ENCODE peak calls at places on chromosomes 4 and X, in six cellular contexts. One of them, this sample, is unnamed.

GRCh38 chrX:106168107-106168506 is at the start of gene PWWP3B:
- DNase-seq in H9: peak
- DNase-seq in mesenchymal stem cell: peak
- DNase-seq in trophoblast cell: peak
- DNase-seq in neuronal stem cell: peak
- DNase-seq in H1: no peak
- DNase-seq in this sample: no peak

GRCh38 chr4:78222575-78223186 is 165.6 kb downstream of the FRAS1 start:
- DNase-seq in neuronal stem cell: peak
- DNase-seq in H9: peak
- DNase-seq in H1: no peak
- DNase-seq in trophoblast cell: no peak
- DNase-seq in mesenchymal stem cell: no peak
- DNase-seq in this sample: no peak

GRCh38 chr4:53537606-53538005 is 53.7 kb downstream of the LNX1 start:
- DNase-seq in mesenchymal stem cell: no peak
- DNase-seq in trophoblast cell: no peak
- DNase-seq in neuronal stem cell: no peak
- DNase-seq in H9: no peak
- DNase-seq in H1: no peak
- DNase-seq in this sample: no peak

GRCh38 chr4:150619032-150619431 is 37.1 kb downstream of the MAB21L2 start:
- DNase-seq in neuronal stem cell: no peak
- DNase-seq in mesenchymal stem cell: no peak
- DNase-seq in H1: no peak
- DNase-seq in H9: no peak
- DNase-seq in trophoblast cell: no peak
- DNase-seq in this sample: peak

GRCh38 chrX:41259516-41259915 is 74.4 kb upstream of the DDX3X start:
- DNase-seq in neuronal stem cell: no peak
- DNase-seq in mesenchymal stem cell: no peak
- DNase-seq in trophoblast cell: peak
- DNase-seq in H9: peak
- DNase-seq in H1: no peak
- DNase-seq in this sample: peak

GRCh38 chr4:85825937-85826678 is 351.2 kb downstream of the ARHGAP24 start:
- DNase-seq in neuronal stem cell: peak
- DNase-seq in H9: peak
- DNase-seq in mesenchymal stem cell: peak
- DNase-seq in H1: peak
- DNase-seq in trophoblast cell: no peak
- DNase-seq in this sample: peak

GRCh38 chr4:166577639-166578038 is 656.7 kb downstream of the SPOCK3 start:
- DNase-seq in trophoblast cell: no peak
- DNase-seq in H9: no peak
- DNase-seq in H1: no peak
- DNase-seq in mesenchymal stem cell: no peak
- DNase-seq in neuronal stem cell: no peak
- DNase-seq in this sample: no peak

GRCh38 chrX:119871245-119871598 is 311 bp downstream of the RNF113A start:
- DNase-seq in H1: no peak
- DNase-seq in trophoblast cell: no peak
- DNase-seq in mesenchymal stem cell: no peak
- DNase-seq in neuronal stem cell: no peak
- DNase-seq in H9: no peak
- DNase-seq in this sample: peak

GRCh38 chrX:53244610-53245009 is 19.6 kb upstream of the KDM5C start:
- DNase-seq in mesenchymal stem cell: no peak
- DNase-seq in neuronal stem cell: no peak
- DNase-seq in H1: no peak
- DNase-seq in H9: no peak
- DNase-seq in trophoblast cell: no peak
- DNase-seq in this sample: no peak

GRCh38 chr4:184384056-184384809 is 90.1 kb downstream of the IRF2 start:
- DNase-seq in trophoblast cell: no peak
- DNase-seq in H1: no peak
- DNase-seq in H9: peak
- DNase-seq in neuronal stem cell: no peak
- DNase-seq in mesenchymal stem cell: peak
- DNase-seq in this sample: peak

GRCh38 chr4:42331914-42332368 is 65.3 kb upstream of the SHISA3 start:
- DNase-seq in mesenchymal stem cell: peak
- DNase-seq in neuronal stem cell: no peak
- DNase-seq in H1: no peak
- DNase-seq in trophoblast cell: no peak
- DNase-seq in H9: no peak
- DNase-seq in this sample: peak

GRCh38 chrX:80120335-80120734 is 105.8 kb downstream of the TBX22 start:
- DNase-seq in neuronal stem cell: no peak
- DNase-seq in H1: no peak
- DNase-seq in mesenchymal stem cell: no peak
- DNase-seq in H9: no peak
- DNase-seq in trophoblast cell: no peak
- DNase-seq in this sample: no peak

GRCh38 chrX:7088968-7089615 is 58.4 kb upstream of the STS start:
- DNase-seq in mesenchymal stem cell: no peak
- DNase-seq in neuronal stem cell: no peak
- DNase-seq in trophoblast cell: no peak
- DNase-seq in H1: no peak
- DNase-seq in H9: peak
- DNase-seq in this sample: no peak

GRCh38 chrX:153491351-153492152 is 3.2 kb upstream of the BGN start:
- DNase-seq in mesenchymal stem cell: peak
- DNase-seq in trophoblast cell: no peak
- DNase-seq in neuronal stem cell: no peak
- DNase-seq in H9: no peak
- DNase-seq in H1: no peak
- DNase-seq in this sample: no peak

GRCh38 chrX:18995216-18995615 is 11.3 kb upstream of the PHKA2 start:
- DNase-seq in neuronal stem cell: no peak
- DNase-seq in H1: no peak
- DNase-seq in trophoblast cell: peak
- DNase-seq in mesenchymal stem cell: peak
- DNase-seq in H9: no peak
- DNase-seq in this sample: peak

GRCh38 chrX:47093248-47093647 is 15.0 kb downstream of the RGN start:
- DNase-seq in H1: no peak
- DNase-seq in trophoblast cell: no peak
- DNase-seq in H9: no peak
- DNase-seq in mesenchymal stem cell: peak
- DNase-seq in neuronal stem cell: no peak
- DNase-seq in this sample: peak

GRCh38 chrX:105821471-105822081 is 763 bp upstream of the NRK start:
- DNase-seq in H1: peak
- DNase-seq in H9: peak
- DNase-seq in neuronal stem cell: no peak
- DNase-seq in trophoblast cell: peak
- DNase-seq in mesenchymal stem cell: peak
- DNase-seq in this sample: peak

GRCh38 chrX:72304877-72305276 is 837 bp downstream of the CITED1 start:
- DNase-seq in neuronal stem cell: peak
- DNase-seq in mesenchymal stem cell: peak
- DNase-seq in H1: no peak
- DNase-seq in H9: no peak
- DNase-seq in trophoblast cell: no peak
- DNase-seq in this sample: no peak

GRCh38 chr4:183905081-183905592 is at the start of gene STOX2:
- DNase-seq in mesenchymal stem cell: peak
- DNase-seq in neuronal stem cell: peak
- DNase-seq in H1: peak
- DNase-seq in trophoblast cell: peak
- DNase-seq in H9: peak
- DNase-seq in this sample: peak

GRCh38 chr4:150209140-150209829 is 131.0 kb downstream of the DCLK2 start:
- DNase-seq in H9: peak
- DNase-seq in H1: peak
- DNase-seq in neuronal stem cell: peak
- DNase-seq in trophoblast cell: peak
- DNase-seq in mesenchymal stem cell: peak
- DNase-seq in this sample: peak

GRCh38 chr4:105145059-105145912 is 1.4 kb upstream of the TET2 start:
- DNase-seq in trophoblast cell: no peak
- DNase-seq in neuronal stem cell: no peak
- DNase-seq in H1: no peak
- DNase-seq in H9: no peak
- DNase-seq in mesenchymal stem cell: no peak
- DNase-seq in this sample: no peak

GRCh38 chr4:18689308-18689915 is 667.9 kb upstream of the LCORL start:
- DNase-seq in H1: peak
- DNase-seq in trophoblast cell: peak
- DNase-seq in mesenchymal stem cell: peak
- DNase-seq in H9: peak
- DNase-seq in neuronal stem cell: peak
- DNase-seq in this sample: peak

GRCh38 chrX:39301041-39301440 is 499.8 kb downstream of the MID1IP1 start:
- DNase-seq in trophoblast cell: no peak
- DNase-seq in mesenchymal stem cell: no peak
- DNase-seq in H9: no peak
- DNase-seq in H1: no peak
- DNase-seq in neuronal stem cell: no peak
- DNase-seq in this sample: no peak

GRCh38 chr4:10526431-10527222 is 69.4 kb upstream of the ZNF518B start:
- DNase-seq in H1: no peak
- DNase-seq in mesenchymal stem cell: no peak
- DNase-seq in neuronal stem cell: no peak
- DNase-seq in trophoblast cell: no peak
- DNase-seq in H9: peak
- DNase-seq in this sample: no peak

GRCh38 chrX:67622053-67622452 is 78.2 kb downstream of the AR start:
- DNase-seq in H1: no peak
- DNase-seq in H9: no peak
- DNase-seq in trophoblast cell: no peak
- DNase-seq in neuronal stem cell: no peak
- DNase-seq in mesenchymal stem cell: no peak
- DNase-seq in this sample: no peak

DNA sequence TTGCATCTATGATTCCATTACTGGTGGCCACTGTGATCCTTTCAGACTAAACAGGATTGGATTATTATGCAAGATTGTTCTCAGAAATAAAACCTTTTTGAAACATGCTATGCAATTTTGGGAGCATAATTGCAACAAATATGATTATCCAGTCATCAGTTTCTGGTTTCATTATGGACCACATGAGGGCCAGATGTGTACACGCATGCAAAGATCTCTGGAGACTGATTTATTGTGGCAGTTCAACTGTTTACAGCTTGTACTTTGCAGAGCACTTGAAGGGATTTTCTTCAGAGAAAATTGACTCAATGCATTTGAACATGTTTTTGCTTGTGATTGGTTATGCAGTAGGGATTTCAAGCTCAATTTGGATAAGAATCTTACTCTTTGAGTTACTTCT is 31.0 kb upstream of the SPANXB1 start:
- DNase-seq in H1: no peak
- DNase-seq in neuronal stem cell: no peak
- DNase-seq in mesenchymal stem cell: peak
- DNase-seq in H9: no peak
- DNase-seq in trophoblast cell: no peak
- DNase-seq in this sample: no peak
- H3K14ac ChIP-seq in H1: no peak
- H3K14ac ChIP-seq in neuronal stem cell: no peak
- H3K14ac ChIP-seq in mesenchymal stem cell: no peak
- H3K14ac ChIP-seq in H9: no peak
- H3K14ac ChIP-seq in trophoblast cell: no peak
- H3K14ac ChIP-seq in this sample: no peak

GRCh38 chr4:117434424-117434823 is 349.0 kb upstream of the TRAM1L1 start:
- DNase-seq in mesenchymal stem cell: no peak
- DNase-seq in neuronal stem cell: no peak
- DNase-seq in trophoblast cell: no peak
- DNase-seq in H9: no peak
- DNase-seq in H1: no peak
- DNase-seq in this sample: no peak
- H4K8ac ChIP-seq in mesenchymal stem cell: no peak
- H4K8ac ChIP-seq in neuronal stem cell: no peak
- H4K8ac ChIP-seq in trophoblast cell: no peak
- H4K8ac ChIP-seq in H9: no peak
- H4K8ac ChIP-seq in H1: no peak
- H4K8ac ChIP-seq in this sample: no peak

GRCh38 chr4:1928356-1929235 is 57.4 kb downstream of the NSD2 start:
- DNase-seq in H9: no peak
- DNase-seq in H1: no peak
- DNase-seq in neuronal stem cell: no peak
- DNase-seq in mesenchymal stem cell: no peak
- DNase-seq in trophoblast cell: no peak
- DNase-seq in this sample: peak

GRCh38 chr4:1922826-1923225 is 51.6 kb downstream of the NSD2 start:
- DNase-seq in mesenchymal stem cell: no peak
- DNase-seq in trophoblast cell: no peak
- DNase-seq in H9: no peak
- DNase-seq in neuronal stem cell: no peak
- DNase-seq in H1: no peak
- DNase-seq in this sample: no peak

GRCh38 chr4:1932736-1933135 is 61.5 kb downstream of the NSD2 start:
- DNase-seq in neuronal stem cell: no peak
- DNase-seq in mesenchymal stem cell: no peak
- DNase-seq in H1: no peak
- DNase-seq in H9: no peak
- DNase-seq in trophoblast cell: no peak
- DNase-seq in this sample: no peak

GRCh38 chr4:1927675-1928074 is 56.5 kb downstream of the NSD2 start:
- DNase-seq in H1: no peak
- DNase-seq in neuronal stem cell: no peak
- DNase-seq in trophoblast cell: no peak
- DNase-seq in H9: no peak
- DNase-seq in mesenchymal stem cell: no peak
- DNase-seq in this sample: peak
- H3K14ac ChIP-seq in H1: no peak
- H3K14ac ChIP-seq in neuronal stem cell: no peak
- H3K14ac ChIP-seq in trophoblast cell: no peak
- H3K14ac ChIP-seq in H9: no peak
- H3K14ac ChIP-seq in mesenchymal stem cell: no peak
- H3K14ac ChIP-seq in this sample: no peak

DNA sequence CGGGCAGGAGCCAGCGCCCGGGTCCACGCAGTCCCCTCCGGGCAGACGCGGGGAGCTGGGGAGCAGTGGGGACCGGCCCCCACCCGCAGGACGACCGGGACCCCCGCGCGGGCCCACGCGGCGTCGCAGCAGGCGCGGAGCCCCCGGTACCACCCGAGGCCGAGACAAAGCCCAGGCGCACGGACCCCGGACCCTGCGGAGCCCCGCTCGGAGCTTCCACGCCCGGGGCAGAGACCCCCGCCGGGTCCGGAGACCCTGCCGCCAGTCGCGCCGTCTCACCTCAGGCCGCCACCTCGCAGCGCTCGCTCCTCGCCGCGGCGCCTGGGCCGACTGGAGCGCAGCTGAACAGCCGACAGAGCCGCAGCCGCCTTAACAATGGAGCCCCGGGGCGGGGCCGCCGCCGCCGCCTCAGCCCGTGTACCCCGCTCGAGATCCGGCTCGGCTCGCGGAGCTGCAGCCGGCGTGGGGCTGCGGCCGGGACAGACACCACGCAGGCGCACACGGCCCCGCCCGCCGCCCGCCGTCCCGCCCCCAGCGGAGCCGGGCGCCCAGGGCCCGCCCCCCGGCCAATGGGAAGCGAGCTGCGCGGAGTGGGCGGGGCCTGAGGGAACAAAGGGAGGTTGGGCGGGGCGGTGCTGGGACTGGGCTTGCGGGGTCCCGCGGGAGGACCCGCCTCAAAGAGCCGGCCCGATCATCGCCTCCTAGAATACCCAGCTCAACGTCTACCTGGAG is at the start of gene AFAP1:
- DNase-seq in H9: peak
- DNase-seq in H1: peak
- DNase-seq in trophoblast cell: peak
- DNase-seq in neuronal stem cell: peak
- DNase-seq in mesenchymal stem cell: peak
- DNase-seq in this sample: peak
- H4K8ac ChIP-seq in H9: no peak
- H4K8ac ChIP-seq in H1: no peak
- H4K8ac ChIP-seq in trophoblast cell: peak
- H4K8ac ChIP-seq in neuronal stem cell: peak
- H4K8ac ChIP-seq in mesenchymal stem cell: peak
- H4K8ac ChIP-seq in this sample: peak

This sample was measured in IMR-90.